ENCODE peak calls at places on chromosomes 7 and 10, in six cellular contexts. One of them, this sample, is unnamed. For H3K9me3 and H3K36me3, the result is how much of the 10 kb centered on the place peaks cover.

GRCh38 chr7:31958216-31958615 is 112.0 kb downstream of the PDE1C start:
- DNase-seq in HCT116: no peak
- DNase-seq in left ventricle myocardium inferior: no peak
- DNase-seq in heart right ventricle: no peak
- DNase-seq in kidney: no peak
- DNase-seq in BE2C: no peak
- DNase-seq in this sample: no peak

GRCh38 chr7:46015107-46015868 is 94.2 kb upstream of the IGFBP3 start:
- DNase-seq in kidney: peak
- DNase-seq in HCT116: no peak
- DNase-seq in heart right ventricle: peak
- DNase-seq in BE2C: peak
- DNase-seq in left ventricle myocardium inferior: peak
- DNase-seq in this sample: no peak

GRCh38 chr10:127522298-127522697 is 26.8 kb upstream of the NPS start:
- DNase-seq in left ventricle myocardium inferior: no peak
- DNase-seq in kidney: no peak
- DNase-seq in HCT116: no peak
- DNase-seq in BE2C: no peak
- DNase-seq in heart right ventricle: no peak
- DNase-seq in this sample: no peak

GRCh38 chr10:13684813-13685511 is 98.2 kb downstream of the PRPF18 start:
- DNase-seq in left ventricle myocardium inferior: no peak
- DNase-seq in HCT116: no peak
- DNase-seq in kidney: no peak
- DNase-seq in heart right ventricle: no peak
- DNase-seq in BE2C: no peak
- DNase-seq in this sample: no peak

GRCh38 chr10:102781089-102781920 is 37.6 kb downstream of the WBP1L start:
- DNase-seq in kidney: no peak
- DNase-seq in left ventricle myocardium inferior: no peak
- DNase-seq in HCT116: no peak
- DNase-seq in heart right ventricle: peak
- DNase-seq in BE2C: no peak
- DNase-seq in this sample: no peak

GRCh38 chr10:49187950-49188761 is at the start of gene TMEM273:
- DNase-seq in HCT116: no peak
- DNase-seq in BE2C: peak
- DNase-seq in kidney: peak
- DNase-seq in left ventricle myocardium inferior: peak
- DNase-seq in heart right ventricle: peak
- DNase-seq in this sample: no peak

GRCh38 chr10:5522913-5523560 is 1.7 kb upstream of the CALML3 start:
- DNase-seq in kidney: no peak
- DNase-seq in BE2C: no peak
- DNase-seq in heart right ventricle: no peak
- DNase-seq in left ventricle myocardium inferior: no peak
- DNase-seq in HCT116: no peak
- DNase-seq in this sample: no peak

GRCh38 chr7:133978502-133979295 is 148.4 kb upstream of the LRGUK start:
- DNase-seq in left ventricle myocardium inferior: no peak
- DNase-seq in BE2C: no peak
- DNase-seq in HCT116: no peak
- DNase-seq in kidney: no peak
- DNase-seq in heart right ventricle: no peak
- DNase-seq in this sample: no peak

GRCh38 chr7:8443871-8444756 is 10.7 kb downstream of the NXPH1 start:
- DNase-seq in left ventricle myocardium inferior: no peak
- DNase-seq in heart right ventricle: no peak
- DNase-seq in HCT116: no peak
- DNase-seq in BE2C: no peak
- DNase-seq in kidney: peak
- DNase-seq in this sample: no peak

DNA sequence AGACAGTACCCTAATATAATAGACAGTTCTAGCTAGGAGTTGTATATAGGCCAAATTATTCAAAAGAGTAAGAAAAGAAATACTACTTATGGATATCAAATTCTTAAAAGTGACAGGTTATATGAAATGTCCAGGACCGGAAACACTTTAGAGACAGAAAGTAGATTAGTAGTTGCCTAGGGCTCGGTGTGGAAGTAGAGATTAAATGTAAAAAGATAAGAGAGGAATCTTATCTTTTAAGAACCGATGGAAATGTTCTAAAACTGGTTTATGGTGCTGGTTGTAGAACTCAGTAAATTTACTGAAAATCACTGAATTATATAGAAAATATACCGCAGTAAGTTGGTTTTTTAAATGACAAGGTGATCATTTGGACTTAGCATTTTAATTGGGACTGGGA is 147.5 kb upstream of the ASAH2 start:
- DNase-seq in kidney: no peak
- DNase-seq in HCT116: no peak
- DNase-seq in BE2C: no peak
- DNase-seq in left ventricle myocardium inferior: no peak
- DNase-seq in heart right ventricle: no peak
- DNase-seq in this sample: no peak
- H3K9me3 ChIP-seq in kidney: under half
- H3K9me3 ChIP-seq in HCT116: under half
- H3K9me3 ChIP-seq in BE2C: under half
- H3K9me3 ChIP-seq in left ventricle myocardium inferior: under half
- H3K9me3 ChIP-seq in heart right ventricle: under half
- H3K9me3 ChIP-seq in this sample: under half

DNA sequence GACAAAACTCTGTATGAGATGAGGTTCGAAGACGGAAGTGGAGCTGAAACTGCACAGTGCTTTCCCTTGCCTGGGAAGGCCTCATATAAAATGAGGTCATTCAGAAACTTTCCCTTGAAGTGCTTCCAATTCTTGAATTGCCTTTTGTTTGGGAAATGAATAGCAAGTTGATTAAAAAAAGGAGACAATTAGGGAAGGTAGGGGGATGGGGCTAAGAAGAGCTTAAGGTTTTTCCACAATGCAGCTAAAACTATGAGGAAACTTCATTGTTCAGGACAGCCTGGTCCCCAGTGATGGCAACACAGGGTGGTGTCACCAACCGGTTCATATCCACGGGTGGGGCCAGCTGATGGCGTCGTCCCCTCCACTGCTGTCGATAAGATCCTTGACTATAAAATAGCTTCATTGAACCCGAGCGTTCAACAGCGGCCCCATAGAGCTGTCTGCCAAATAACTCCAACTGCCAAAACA is 3.0 kb upstream of the CELF2 start:
- DNase-seq in heart right ventricle: no peak
- DNase-seq in HCT116: no peak
- DNase-seq in left ventricle myocardium inferior: peak
- DNase-seq in BE2C: no peak
- DNase-seq in kidney: peak
- DNase-seq in this sample: no peak
- H3K4me3 ChIP-seq in heart right ventricle: no peak
- H3K4me3 ChIP-seq in HCT116: no peak
- H3K4me3 ChIP-seq in left ventricle myocardium inferior: no peak
- H3K4me3 ChIP-seq in BE2C: no peak
- H3K4me3 ChIP-seq in kidney: no peak
- H3K4me3 ChIP-seq in this sample: no peak

GRCh38 chr10:11307937-11308336 is 290.3 kb downstream of the CELF2 start:
- DNase-seq in BE2C: no peak
- DNase-seq in left ventricle myocardium inferior: no peak
- DNase-seq in heart right ventricle: no peak
- DNase-seq in HCT116: no peak
- DNase-seq in kidney: no peak
- DNase-seq in this sample: no peak
- H3K36me3 ChIP-seq in BE2C: under half
- H3K36me3 ChIP-seq in left ventricle myocardium inferior: half or more
- H3K36me3 ChIP-seq in heart right ventricle: under half
- H3K36me3 ChIP-seq in HCT116: under half
- H3K36me3 ChIP-seq in kidney: under half
- H3K36me3 ChIP-seq in this sample: half or more

DNA sequence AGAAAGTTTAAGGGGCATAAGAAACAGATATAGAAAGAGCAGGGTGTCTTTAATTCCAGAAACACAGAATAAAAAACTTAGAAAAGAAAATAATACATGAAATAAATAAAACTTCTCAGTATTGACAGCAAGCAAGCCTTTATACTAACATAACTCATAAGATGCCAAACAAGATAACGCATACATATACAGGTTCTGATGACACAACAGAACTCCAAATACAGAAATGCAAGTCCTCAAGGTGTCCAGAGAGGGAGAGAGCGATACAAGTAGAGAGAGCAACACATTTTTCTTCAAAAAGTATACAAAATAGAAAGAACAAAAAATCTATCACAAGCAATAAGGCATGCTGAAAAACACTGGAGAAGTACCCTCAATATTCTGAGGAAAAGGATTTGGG is 314.6 kb upstream of the POM121L12 start:
- DNase-seq in left ventricle myocardium inferior: no peak
- DNase-seq in kidney: no peak
- DNase-seq in heart right ventricle: no peak
- DNase-seq in HCT116: no peak
- DNase-seq in BE2C: no peak
- DNase-seq in this sample: no peak
- H3K9me3 ChIP-seq in left ventricle myocardium inferior: under half
- H3K9me3 ChIP-seq in kidney: under half
- H3K9me3 ChIP-seq in heart right ventricle: under half
- H3K9me3 ChIP-seq in HCT116: under half
- H3K9me3 ChIP-seq in BE2C: under half
- H3K9me3 ChIP-seq in this sample: under half

DNA sequence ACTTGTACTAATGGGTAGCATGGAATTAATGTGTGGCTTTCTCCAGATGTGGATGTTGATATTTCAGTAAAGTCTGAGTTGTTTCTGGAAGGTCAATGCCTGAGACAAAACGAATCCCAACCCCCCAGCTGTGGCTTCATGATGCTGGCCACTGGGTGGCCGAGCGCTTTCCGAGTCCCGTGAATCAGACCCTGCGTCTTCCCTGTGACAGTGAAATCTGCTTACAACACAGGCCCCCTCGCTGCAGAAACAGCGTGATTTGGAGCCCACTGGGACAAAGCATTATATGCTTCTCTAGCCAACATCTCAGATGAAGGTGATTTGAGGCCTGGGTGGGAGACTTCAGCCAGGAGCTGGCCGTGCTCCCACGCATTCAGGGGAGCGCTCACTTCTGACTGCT is 124.7 kb downstream of the WDR37 start:
- DNase-seq in kidney: no peak
- DNase-seq in heart right ventricle: no peak
- DNase-seq in BE2C: no peak
- DNase-seq in left ventricle myocardium inferior: no peak
- DNase-seq in HCT116: no peak
- DNase-seq in this sample: no peak
- H3K4me3 ChIP-seq in kidney: no peak
- H3K4me3 ChIP-seq in heart right ventricle: no peak
- H3K4me3 ChIP-seq in BE2C: no peak
- H3K4me3 ChIP-seq in left ventricle myocardium inferior: no peak
- H3K4me3 ChIP-seq in HCT116: no peak
- H3K4me3 ChIP-seq in this sample: no peak

DNA sequence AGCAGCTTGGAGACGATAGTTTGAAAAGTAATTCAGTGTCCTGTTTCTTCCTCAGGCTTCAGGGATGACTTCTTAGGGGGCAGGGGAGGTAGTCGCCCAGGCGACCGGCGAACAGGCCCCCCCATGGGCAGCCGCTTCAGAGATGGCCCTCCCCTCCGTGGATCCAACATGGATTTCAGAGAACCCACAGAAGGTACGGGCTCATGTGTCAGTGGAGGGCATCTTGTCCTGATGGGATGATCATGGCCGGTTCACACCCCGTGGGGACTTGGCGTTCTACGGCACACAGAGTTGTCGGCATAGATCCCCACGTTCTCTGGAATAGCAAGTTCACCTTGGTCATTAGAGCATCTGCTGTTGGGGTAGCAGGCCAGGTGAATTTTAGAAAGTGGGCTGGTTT is 15.1 kb upstream of the LAT2 start:
- DNase-seq in BE2C: no peak
- DNase-seq in heart right ventricle: no peak
- DNase-seq in HCT116: no peak
- DNase-seq in left ventricle myocardium inferior: no peak
- DNase-seq in kidney: no peak
- DNase-seq in this sample: no peak
- H3K36me3 ChIP-seq in BE2C: half or more
- H3K36me3 ChIP-seq in heart right ventricle: half or more
- H3K36me3 ChIP-seq in HCT116: under half
- H3K36me3 ChIP-seq in left ventricle myocardium inferior: half or more
- H3K36me3 ChIP-seq in kidney: under half
- H3K36me3 ChIP-seq in this sample: under half